ENCODE peak calls at places on chromosomes 11 and 22, in five cellular contexts. One of them, this sample, is unnamed.

GRCh38 chr22:40679964-40680818 is 907 bp downstream of the MCHR1 start:
- DNase-seq in RWPE1: no peak
- DNase-seq in heart right ventricle: no peak
- DNase-seq in fibroblast of lung: no peak
- DNase-seq in coronary artery: no peak
- DNase-seq in this sample: no peak

GRCh38 chr22:17601031-17601430 is 27.5 kb downstream of the ATP6V1E1 start:
- DNase-seq in RWPE1: no peak
- DNase-seq in heart right ventricle: no peak
- DNase-seq in fibroblast of lung: no peak
- DNase-seq in coronary artery: no peak
- DNase-seq in this sample: no peak

GRCh38 chr22:20422965-20423635 is 14.5 kb downstream of the SCARF2 start:
- DNase-seq in RWPE1: no peak
- DNase-seq in heart right ventricle: peak; percentile 72
- DNase-seq in fibroblast of lung: peak; percentile 29
- DNase-seq in coronary artery: no peak
- DNase-seq in this sample: no peak

GRCh38 chr11:112861356-112861755 is 99.9 kb upstream of the NCAM1 start:
- DNase-seq in RWPE1: no peak
- DNase-seq in heart right ventricle: no peak
- DNase-seq in fibroblast of lung: no peak
- DNase-seq in coronary artery: no peak
- DNase-seq in this sample: no peak

GRCh38 chr22:39356464-39356863 is 6.7 kb downstream of the SYNGR1 start:
- DNase-seq in RWPE1: no peak
- DNase-seq in heart right ventricle: no peak
- DNase-seq in fibroblast of lung: no peak
- DNase-seq in coronary artery: no peak
- DNase-seq in this sample: no peak

GRCh38 chr22:21082248-21082647 is 36.5 kb downstream of the LRRC74B start:
- DNase-seq in RWPE1: no peak
- DNase-seq in heart right ventricle: no peak
- DNase-seq in fibroblast of lung: no peak
- DNase-seq in coronary artery: no peak
- DNase-seq in this sample: no peak

GRCh38 chr11:74333193-74333592 is 21.8 kb upstream of the P4HA3 start:
- DNase-seq in RWPE1: no peak
- DNase-seq in heart right ventricle: no peak
- DNase-seq in fibroblast of lung: no peak
- DNase-seq in coronary artery: no peak
- DNase-seq in this sample: no peak

GRCh38 chr11:113408206-113408605 is 20.6 kb downstream of the ANKK1 start:
- DNase-seq in RWPE1: no peak
- DNase-seq in heart right ventricle: no peak
- DNase-seq in fibroblast of lung: no peak
- DNase-seq in coronary artery: no peak
- DNase-seq in this sample: no peak

GRCh38 chr22:47092896-47093311 is 330.5 kb downstream of the TBC1D22A start:
- DNase-seq in RWPE1: no peak
- DNase-seq in heart right ventricle: no peak
- DNase-seq in fibroblast of lung: peak; percentile 70
- DNase-seq in coronary artery: no peak
- DNase-seq in this sample: no peak

GRCh38 chr22:35808377-35808776 is 90.7 kb downstream of the APOL5 start:
- DNase-seq in RWPE1: no peak
- DNase-seq in heart right ventricle: no peak
- DNase-seq in fibroblast of lung: no peak
- DNase-seq in coronary artery: no peak
- DNase-seq in this sample: no peak

GRCh38 chr11:117095301-117096139 is 2.7 kb downstream of the SIK3 start:
- DNase-seq in RWPE1: no peak
- DNase-seq in heart right ventricle: no peak
- DNase-seq in fibroblast of lung: peak; percentile 66
- DNase-seq in coronary artery: no peak
- DNase-seq in this sample: no peak

GRCh38 chr22:29002603-29003002 is 59.0 kb downstream of the C22orf31 start:
- DNase-seq in RWPE1: no peak
- DNase-seq in heart right ventricle: peak; percentile 14
- DNase-seq in fibroblast of lung: no peak
- DNase-seq in coronary artery: no peak
- DNase-seq in this sample: no peak

GRCh38 chr22:44825310-44826150 is 73.2 kb downstream of the ARHGAP8 start:
- DNase-seq in RWPE1: no peak
- DNase-seq in heart right ventricle: no peak
- DNase-seq in fibroblast of lung: no peak
- DNase-seq in coronary artery: no peak
- DNase-seq in this sample: no peak

GRCh38 chr22:23850136-23850611 is 7.5 kb upstream of the SLC2A11 start:
- DNase-seq in RWPE1: no peak
- DNase-seq in heart right ventricle: no peak
- DNase-seq in fibroblast of lung: no peak
- DNase-seq in coronary artery: no peak
- DNase-seq in this sample: no peak

GRCh38 chr22:33300165-33300564 is 242.0 kb upstream of the SYN3 start:
- DNase-seq in RWPE1: no peak
- DNase-seq in heart right ventricle: peak; percentile 32
- DNase-seq in fibroblast of lung: no peak
- DNase-seq in coronary artery: no peak
- DNase-seq in this sample: no peak

GRCh38 chr11:43747130-43747802 is 66.7 kb downstream of the HSD17B12 start:
- DNase-seq in RWPE1: no peak
- DNase-seq in heart right ventricle: no peak
- DNase-seq in fibroblast of lung: no peak
- DNase-seq in coronary artery: no peak
- DNase-seq in this sample: no peak

GRCh38 chr22:41488076-41488475 is 19.2 kb downstream of the ACO2 start:
- DNase-seq in RWPE1: no peak
- DNase-seq in heart right ventricle: no peak
- DNase-seq in fibroblast of lung: no peak
- DNase-seq in coronary artery: no peak
- DNase-seq in this sample: no peak

GRCh38 chr11:19817265-19817851 is 104.7 kb downstream of the NAV2 start:
- DNase-seq in RWPE1: no peak
- DNase-seq in heart right ventricle: no peak
- DNase-seq in fibroblast of lung: no peak
- DNase-seq in coronary artery: no peak
- DNase-seq in this sample: no peak

GRCh38 chr11:26134481-26135355 is 197.2 kb upstream of the ANO3 start:
- DNase-seq in RWPE1: peak; percentile 5
- DNase-seq in heart right ventricle: no peak
- DNase-seq in fibroblast of lung: peak; percentile 54
- DNase-seq in coronary artery: no peak
- DNase-seq in this sample: no peak

GRCh38 chr11:35786188-35786587 is 123.6 kb downstream of the TRIM44 start:
- DNase-seq in RWPE1: no peak
- DNase-seq in heart right ventricle: no peak
- DNase-seq in fibroblast of lung: peak; percentile 51
- DNase-seq in coronary artery: no peak
- DNase-seq in this sample: no peak

GRCh38 chr11:83751041-83751440 is 464.9 kb upstream of the CCDC90B start:
- DNase-seq in RWPE1: no peak
- DNase-seq in heart right ventricle: no peak
- DNase-seq in fibroblast of lung: no peak
- DNase-seq in coronary artery: no peak
- DNase-seq in this sample: no peak

GRCh38 chr22:41435560-41435959 is 11.0 kb downstream of the TOB2 start:
- DNase-seq in RWPE1: no peak
- DNase-seq in heart right ventricle: no peak
- DNase-seq in fibroblast of lung: no peak
- DNase-seq in coronary artery: no peak
- DNase-seq in this sample: no peak

GRCh38 chr11:115430345-115430744 is 73.9 kb downstream of the CADM1 start:
- DNase-seq in RWPE1: no peak
- DNase-seq in heart right ventricle: no peak
- DNase-seq in fibroblast of lung: no peak
- DNase-seq in coronary artery: no peak
- DNase-seq in this sample: no peak

DNA sequence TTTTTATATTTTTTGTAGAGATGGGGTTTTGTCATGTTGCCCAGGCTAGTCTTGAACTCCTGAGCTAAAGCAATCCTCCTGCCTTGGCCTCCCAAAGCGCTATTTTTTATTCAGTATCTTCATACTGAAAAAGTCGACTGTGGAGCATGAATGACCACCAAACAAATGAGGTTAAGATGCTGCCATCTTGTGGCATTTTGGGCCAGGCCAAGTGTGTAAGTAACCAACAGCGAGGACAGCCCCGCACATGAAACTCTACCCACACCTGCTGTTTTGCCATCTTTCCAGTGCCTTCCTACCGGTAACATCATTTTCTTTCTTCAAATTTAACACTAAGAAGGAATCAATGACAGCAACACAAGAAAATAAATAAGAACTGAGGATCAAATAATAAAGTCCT is 32.2 kb upstream of the AQP11 start:
- DNase-seq in RWPE1: no peak
- DNase-seq in heart right ventricle: no peak
- DNase-seq in fibroblast of lung: peak; percentile 21
- DNase-seq in coronary artery: no peak
- DNase-seq in this sample: peak; percentile 43
- TF ChIP-seq CTCF in RWPE1: peak; percentile 14
- TF ChIP-seq CTCF in heart right ventricle: peak; percentile 19
- TF ChIP-seq CTCF in fibroblast of lung: peak; percentile 36
- TF ChIP-seq CTCF in coronary artery: no peak
- TF ChIP-seq CTCF in this sample: peak; percentile 17

GRCh38 chr11:120342226-120342625 is 6.0 kb downstream of the ARHGEF12 start:
- DNase-seq in RWPE1: no peak
- DNase-seq in heart right ventricle: no peak
- DNase-seq in fibroblast of lung: no peak
- DNase-seq in coronary artery: no peak
- DNase-seq in this sample: no peak

GRCh38 chr11:120342678-120343077 is 6.5 kb downstream of the ARHGEF12 start:
- DNase-seq in RWPE1: no peak
- DNase-seq in heart right ventricle: no peak
- DNase-seq in fibroblast of lung: no peak
- DNase-seq in coronary artery: no peak
- DNase-seq in this sample: no peak

GRCh38 chr11:120346233-120346632 is 10.0 kb downstream of the ARHGEF12 start:
- DNase-seq in RWPE1: no peak
- DNase-seq in heart right ventricle: no peak
- DNase-seq in fibroblast of lung: no peak
- DNase-seq in coronary artery: no peak
- DNase-seq in this sample: no peak

GRCh38 chr11:120344302-120345004 is 8.2 kb downstream of the ARHGEF12 start:
- DNase-seq in RWPE1: no peak
- DNase-seq in heart right ventricle: no peak
- DNase-seq in fibroblast of lung: peak; percentile 52
- DNase-seq in coronary artery: no peak
- DNase-seq in this sample: no peak

DNA sequence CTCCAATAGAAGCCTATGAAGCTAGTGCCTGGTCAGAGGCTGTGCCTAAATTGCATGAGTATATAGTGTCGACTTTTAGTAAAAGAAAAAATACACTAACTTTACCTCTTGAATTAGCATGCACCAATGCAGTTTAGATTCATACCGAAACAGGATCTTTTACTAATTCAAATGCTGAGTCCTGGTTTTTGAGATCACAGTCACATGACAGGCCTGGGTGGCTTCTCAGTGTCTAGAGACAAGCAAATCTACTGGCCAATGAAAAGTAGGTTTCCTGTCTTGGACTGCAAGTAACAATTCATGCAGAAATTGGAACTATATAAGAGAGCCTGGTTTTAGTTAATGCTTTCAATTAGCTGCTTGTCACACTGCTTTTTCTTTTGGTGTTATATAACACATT is 7.2 kb downstream of the ARHGEF12 start:
- DNase-seq in RWPE1: no peak
- DNase-seq in heart right ventricle: peak; percentile 32
- DNase-seq in fibroblast of lung: no peak
- DNase-seq in coronary artery: no peak
- DNase-seq in this sample: no peak
- TF ChIP-seq CTCF in RWPE1: no peak
- TF ChIP-seq CTCF in heart right ventricle: no peak
- TF ChIP-seq CTCF in fibroblast of lung: no peak
- TF ChIP-seq CTCF in coronary artery: no peak
- TF ChIP-seq CTCF in this sample: no peak

DNA sequence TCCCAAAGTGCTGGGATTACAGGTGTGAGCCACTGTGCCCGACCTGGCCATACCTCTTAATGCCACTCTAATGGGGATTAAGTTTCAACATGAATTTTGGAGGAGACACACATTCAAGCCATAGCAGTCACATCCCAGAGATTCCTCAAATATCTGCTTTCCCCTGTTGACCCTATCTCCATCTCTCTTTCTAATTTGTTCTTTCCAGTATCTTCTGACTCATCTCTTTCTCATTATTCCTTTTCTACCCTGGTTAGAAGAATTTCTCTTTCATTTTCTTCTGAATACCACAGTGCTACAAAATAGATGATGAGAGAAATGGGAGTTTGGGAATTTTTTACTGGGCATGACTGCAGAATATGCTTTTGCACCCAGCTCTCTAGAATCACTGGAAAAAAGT is 5.1 kb downstream of the OR10V1 start:
- DNase-seq in RWPE1: no peak
- DNase-seq in heart right ventricle: no peak
- DNase-seq in fibroblast of lung: no peak
- DNase-seq in coronary artery: no peak
- DNase-seq in this sample: no peak
- TF ChIP-seq CTCF in RWPE1: no peak
- TF ChIP-seq CTCF in heart right ventricle: no peak
- TF ChIP-seq CTCF in fibroblast of lung: no peak
- TF ChIP-seq CTCF in coronary artery: no peak
- TF ChIP-seq CTCF in this sample: no peak

DNA sequence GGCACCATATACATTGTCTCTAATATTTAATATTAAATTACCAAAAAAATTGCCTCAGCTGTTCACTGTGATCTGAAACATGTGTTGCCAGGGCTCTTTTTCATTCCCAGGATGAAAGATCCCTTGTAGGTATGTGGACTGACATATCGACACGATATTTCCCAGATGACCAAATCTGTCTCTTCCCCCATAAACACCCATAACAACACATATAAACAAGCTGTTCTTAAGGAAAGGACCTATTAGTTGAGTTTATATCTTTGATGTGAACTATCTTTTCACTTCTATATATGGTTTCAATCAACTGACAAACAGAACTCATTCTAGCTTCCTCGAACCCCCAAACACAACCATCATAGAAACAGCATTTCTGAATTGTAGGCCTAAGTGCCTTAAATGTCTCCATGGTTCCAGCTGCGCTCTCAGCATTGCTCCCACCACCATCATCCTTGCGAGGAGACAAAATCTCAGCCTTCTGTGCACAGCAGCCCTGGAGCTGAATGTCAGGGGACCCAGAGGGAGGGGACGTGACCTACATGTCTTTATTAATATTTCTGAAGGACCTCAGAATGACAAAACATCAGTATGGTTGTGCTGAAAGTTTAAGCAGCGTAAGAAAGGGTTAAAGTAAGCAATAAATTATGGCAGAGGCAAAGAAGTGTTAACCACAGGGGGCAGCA is 67.0 kb downstream of the ETS1 start:
- DNase-seq in RWPE1: no peak
- DNase-seq in heart right ventricle: no peak
- DNase-seq in fibroblast of lung: peak; percentile 32
- DNase-seq in coronary artery: no peak
- DNase-seq in this sample: no peak
- TF ChIP-seq CTCF in RWPE1: no peak
- TF ChIP-seq CTCF in heart right ventricle: no peak
- TF ChIP-seq CTCF in fibroblast of lung: peak; percentile 13
- TF ChIP-seq CTCF in coronary artery: no peak
- TF ChIP-seq CTCF in this sample: no peak

GRCh38 chr22:38136607-38137006 is 26.1 kb upstream of the BAIAP2L2 start:
- DNase-seq in RWPE1: no peak
- DNase-seq in heart right ventricle: no peak
- DNase-seq in fibroblast of lung: no peak
- DNase-seq in coronary artery: peak; percentile 22
- DNase-seq in this sample: no peak
- TF ChIP-seq CTCF in RWPE1: no peak
- TF ChIP-seq CTCF in heart right ventricle: no peak
- TF ChIP-seq CTCF in fibroblast of lung: no peak
- TF ChIP-seq CTCF in coronary artery: no peak
- TF ChIP-seq CTCF in this sample: no peak

This sample was measured in glutamatergic neuron.